ENCODE peak calls at places on chromosomes 12 and 14, in nine cellular contexts. K is sciatic nerve; R is activated CD4-positive, CD25-positive, alpha-beta regulatory T cell treated with anti-CD3 and anti-CD28 coated beads, Interleukin-2, amount 50 U/mL, for 24 hours; N is CD8-positive, alpha-beta T cell; X is Panc1; H is natural killer cell; F is lower lobe of right lung; A is Right ventricle myocardium superior; O is CD4-positive, alpha-beta T cell. M is an unnamed sample.

GRCh38 chr12:128791395-128792322 is 32.1 kb downstream of the SLC15A4 start:
- ATAC-seq in O (no peak), F (peak), N (no peak), R (no peak), H (peak), X (peak), K (no peak), A (no peak), M (peak)

GRCh38 chr12:126770188-126770587 is 1496.8 kb upstream of the TMEM132C start:
- ATAC-seq in K (no peak), R (no peak), N (no peak), H (no peak), F (no peak), X (no peak), A (no peak), O (no peak), M (no peak)

GRCh38 chr12:112421363-112421762 is 2.6 kb downstream of the PTPN11 start:
- ATAC-seq in X (no peak), K (no peak), A (no peak), N (no peak), R (no peak), H (no peak), F (no peak), O (no peak), M (no peak)

GRCh38 chr14:28673056-28673455 is 93.5 kb upstream of the FOXG1 start:
- ATAC-seq in A (no peak), F (no peak), O (no peak), R (no peak), H (no peak), K (no peak), X (no peak), N (no peak), M (no peak)

GRCh38 chr14:24271134-24271833 is at the start of gene RABGGTA:
- ATAC-seq in O (peak), R (peak), X (peak), F (peak), A (peak), K (peak), H (peak), N (peak), M (peak)

GRCh38 chr12:15997910-15998309 is 86.8 kb downstream of the DERA start:
- ATAC-seq in A (no peak), R (no peak), F (no peak), H (no peak), N (no peak), K (no peak), X (no peak), O (no peak), M (no peak)

GRCh38 chr12:97602315-97602714 is 139.7 kb downstream of the RMST start:
- ATAC-seq in R (no peak), X (no peak), N (no peak), A (no peak), K (no peak), F (no peak), H (no peak), O (no peak), M (no peak)

GRCh38 chr12:25194722-25195055 is 271 bp downstream of the DNAI7 start:
- ATAC-seq in N (no peak), A (no peak), X (peak), R (no peak), K (no peak), H (no peak), F (no peak), O (no peak), M (no peak)

GRCh38 chr14:73613046-73613383 is 698 bp downstream of the ACOT6 start:
- ATAC-seq in H (peak), K (peak), F (peak), N (no peak), R (no peak), A (peak), O (no peak), X (peak), M (no peak)

GRCh38 chr12:52645982-52646381 is 6.0 kb downstream of the KRT2 start:
- ATAC-seq in O (no peak), X (no peak), K (no peak), R (no peak), N (no peak), A (no peak), F (peak), H (peak), M (no peak)

GRCh38 chr12:51218607-51219161 is 822 bp upstream of the POU6F1 start:
- ATAC-seq in A (peak), N (no peak), F (peak), H (no peak), O (no peak), K (peak), X (peak), R (no peak), M (peak)

GRCh38 chr12:52363111-52363679 is 4.1 kb downstream of the KRT85 start:
- ATAC-seq in K (no peak), R (no peak), F (no peak), O (no peak), X (no peak), H (no peak), N (no peak), A (no peak), M (no peak)

GRCh38 chr14:36973806-36974442 is 198.5 kb downstream of the SLC25A21 start:
- ATAC-seq in X (no peak), N (no peak), H (no peak), O (no peak), R (no peak), A (no peak), K (no peak), F (no peak), M (peak)

GRCh38 chr12:4421590-4422031 is 24.0 kb downstream of the FGF6 start:
- ATAC-seq in F (peak), X (peak), H (peak), O (no peak), R (peak), A (peak), N (no peak), K (no peak), M (peak)

GRCh38 chr12:107931761-107932160 is 157.3 kb downstream of the ASCL4 start:
- ATAC-seq in F (no peak), X (no peak), R (no peak), N (no peak), K (no peak), H (no peak), O (no peak), A (no peak), M (no peak)

GRCh38 chr12:89181271-89181920 is 170.9 kb downstream of the DUSP6 start:
- ATAC-seq in X (no peak), H (peak), O (no peak), A (no peak), F (no peak), K (no peak), N (no peak), R (peak), M (peak)

GRCh38 chr12:39341179-39341578 is 101.7 kb downstream of the KIF21A start:
- ATAC-seq in O (no peak), H (no peak), X (no peak), A (no peak), K (no peak), F (no peak), N (no peak), R (no peak), M (no peak)

GRCh38 chr14:24463806-24464785 is 21.5 kb upstream of the SDR39U1 start:
- ATAC-seq in N (no peak), F (no peak), R (no peak), H (no peak), X (no peak), K (no peak), A (no peak), O (no peak), M (no peak)

GRCh38 chr12:19191563-19191962 is 62.0 kb downstream of the PLEKHA5 start:
- ATAC-seq in R (no peak), F (no peak), K (no peak), H (no peak), O (no peak), A (peak), X (no peak), N (no peak), M (no peak)

GRCh38 chr12:48985475-48985897 is 7.4 kb downstream of the WNT1 start:
- ATAC-seq in X (no peak), N (no peak), H (no peak), K (no peak), O (no peak), A (peak), F (no peak), R (no peak), M (peak)

GRCh38 chr12:100567945-100568344 is 5.5 kb upstream of the GAS2L3 start:
- ATAC-seq in O (no peak), A (no peak), X (no peak), N (no peak), H (no peak), R (no peak), F (no peak), K (no peak), M (peak)

GRCh38 chr12:82942963-82943362 is 256.3 kb downstream of the TMTC2 start:
- ATAC-seq in N (no peak), F (no peak), H (no peak), R (no peak), O (no peak), K (no peak), A (no peak), X (no peak), M (peak)